ENCODE peak calls at places on chromosomes 4 and X, in seven cellular contexts. W is activated gamma-delta T cell treated with anti-CD3 and anti-CD28 coated beads, Interleukin-2, amount 50 U/mL, for 16 hours; M is activated T-cell treated with anti-CD3 and anti-CD28 coated beads, Interleukin-2, amount 50 U/mL, for 72 hours; P is GM19239; Z is Right ventricle myocardium superior; Y is HTR-8/SVneo; G is fibroblast of the conjunctiva. E is an unnamed sample.
A peak's percentile ranks its signal among the peaks of the same experiment; 100 is the strongest.

GRCh38 chrX:21985332-21985777 is 44.8 kb downstream of the SMS start:
- DNase-seq in W (peak; percentile 46), M (peak; percentile 61), P (no peak), Z (peak; percentile 47), Y (peak; percentile 84), G (peak; percentile 67), E (peak; percentile 25)

GRCh38 chrX:17680732-17681413 is 56.4 kb upstream of the SCML1 start:
- DNase-seq in W (no peak), M (no peak), P (no peak), Z (no peak), Y (no peak), G (no peak), E (no peak)

GRCh38 chrX:38282044-38282443 is 45.3 kb downstream of the RPGR start:
- DNase-seq in W (no peak), M (no peak), P (no peak), Z (no peak), Y (no peak), G (no peak), E (no peak)

GRCh38 chr4:15459706-15460105 is 10.0 kb upstream of the CC2D2A start:
- DNase-seq in W (no peak), M (no peak), P (no peak), Z (no peak), Y (no peak), G (no peak), E (no peak)

GRCh38 chr4:146381263-146381872 is 140.4 kb downstream of the SLC10A7 start:
- DNase-seq in W (no peak), M (no peak), P (no peak), Z (no peak), Y (no peak), G (no peak), E (no peak)

GRCh38 chr4:3007724-3008123 is 44.4 kb downstream of the GRK4 start:
- DNase-seq in W (no peak), M (no peak), P (no peak), Z (no peak), Y (no peak), G (no peak), E (no peak)

GRCh38 chr4:153087671-153088194 is 116.5 kb upstream of the TRIM2 start:
- DNase-seq in W (no peak), M (no peak), P (no peak), Z (no peak), Y (no peak), G (no peak), E (no peak)

GRCh38 chrX:53374923-53375322 is 47.5 kb downstream of the SMC1A start:
- DNase-seq in W (no peak), M (no peak), P (no peak), Z (no peak), Y (no peak), G (no peak), E (no peak)

GRCh38 chr4:38752393-38752961 is 30.3 kb downstream of the TLR10 start:
- DNase-seq in W (no peak), M (no peak), P (peak; percentile 39), Z (no peak), Y (no peak), G (no peak), E (no peak)

GRCh38 chrX:20414066-20414465 is 147.4 kb upstream of the RPS6KA3 start:
- DNase-seq in W (no peak), M (no peak), P (no peak), Z (no peak), Y (no peak), G (no peak), E (no peak)

GRCh38 chrX:70044541-70045245 is 5.0 kb downstream of the AWAT2 start:
- DNase-seq in W (no peak), M (no peak), P (no peak), Z (no peak), Y (no peak), G (no peak), E (no peak)

E was measured in GM12891.